ENCODE peak calls at places on chromosomes 1 and 21, in seven cellular contexts. K is mammary epithelial cell; A is naive thymus-derived CD4-positive, alpha-beta T cell; Q is CD8-positive, alpha-beta memory T cell; D is GM23338; F is upper lobe of right lung; O is psoas muscle. M is an unnamed sample.

GRCh38 chr1:230515451-230516145 is 89.5 kb upstream of the PGBD5 start:
- DNase-seq in K (no peak), A (no peak), Q (no peak), D (peak; percentile 61), F (no peak), O (no peak), M (no peak)

GRCh38 chr1:24932284-24932683 is 2.2 kb upstream of the RUNX3 start:
- DNase-seq in K (no peak), A (peak; percentile 75), Q (peak; percentile 48), D (peak; percentile 74), F (peak; percentile 78), O (no peak), M (peak; percentile 76)

GRCh38 chr1:219399446-219399845 is 213.5 kb downstream of the ZC3H11B start:
- DNase-seq in K (no peak), A (no peak), Q (no peak), D (no peak), F (no peak), O (no peak), M (no peak)

GRCh38 chr21:31873275-31873695 is 465 bp downstream of the HUNK start:
- DNase-seq in K (no peak), A (no peak), Q (no peak), D (peak; percentile 63), F (peak; percentile 70), O (no peak), M (no peak)

GRCh38 chr1:64483711-64484454 is 14.0 kb downstream of the CACHD1 start:
- DNase-seq in K (no peak), A (no peak), Q (no peak), D (peak; percentile 76), F (no peak), O (no peak), M (no peak)

GRCh38 chr1:171142081-171142450 is 43.0 kb upstream of the FMO2 start:
- DNase-seq in K (no peak), A (no peak), Q (no peak), D (no peak), F (no peak), O (peak; percentile 70), M (no peak)

GRCh38 chr21:37166733-37167132 is 93.7 kb downstream of the TTC3 start:
- DNase-seq in K (peak; percentile 21), A (no peak), Q (no peak), D (peak; percentile 72), F (no peak), O (no peak), M (peak; percentile 33)

GRCh38 chr1:205585835-205586785 is 45.7 kb downstream of the ELK4 start:
- DNase-seq in K (no peak), A (no peak), Q (no peak), D (no peak), F (peak; percentile 54), O (peak; percentile 45), M (no peak)

GRCh38 chr1:226520640-226521355 is 27.8 kb upstream of the STUM start:
- DNase-seq in K (no peak), A (no peak), Q (no peak), D (peak; percentile 68), F (no peak), O (no peak), M (no peak)

GRCh38 chr1:16980473-16981268 is at the start of gene MFAP2:
- DNase-seq in K (peak; percentile 9), A (no peak), Q (no peak), D (peak; percentile 78), F (no peak), O (no peak), M (no peak)

GRCh38 chr1:53412285-53413174 is 46.7 kb upstream of the DMRTB1 start:
- DNase-seq in K (no peak), A (no peak), Q (no peak), D (no peak), F (no peak), O (no peak), M (no peak)

GRCh38 chr1:42311138-42311537 is 23.9 kb downstream of the FOXJ3 start:
- DNase-seq in K (no peak), A (no peak), Q (no peak), D (no peak), F (no peak), O (no peak), M (no peak)

GRCh38 chr1:202291961-202292712 is 49.6 kb downstream of the UBE2T start:
- DNase-seq in K (peak; percentile 82), A (no peak), Q (no peak), D (no peak), F (no peak), O (no peak), M (no peak)

GRCh38 chr1:89670168-89670567 is 37.2 kb downstream of the LRRC8C start:
- DNase-seq in K (no peak), A (no peak), Q (no peak), D (no peak), F (no peak), O (no peak), M (peak; percentile 85)

GRCh38 chr21:17732306-17732705 is 86.8 kb downstream of the C21orf91 start:
- DNase-seq in K (peak; percentile 19), A (no peak), Q (no peak), D (no peak), F (no peak), O (no peak), M (no peak)

GRCh38 chr21:21200103-21200938 is 202.1 kb downstream of the NCAM2 start:
- DNase-seq in K (no peak), A (no peak), Q (no peak), D (no peak), F (no peak), O (peak; percentile 55), M (no peak)

GRCh38 chr1:206037521-206037920 is 13.8 kb upstream of the CTSE start:
- DNase-seq in K (no peak), A (no peak), Q (no peak), D (no peak), F (no peak), O (no peak), M (no peak)

GRCh38 chr1:43786975-43787374 is 79.6 kb downstream of the ST3GAL3 start:
- DNase-seq in K (no peak), A (no peak), Q (no peak), D (no peak), F (no peak), O (peak; percentile 62), M (no peak)

GRCh38 chr1:187621961-187622360 is 793.2 kb downstream of the PLA2G4A start:
- DNase-seq in K (peak; percentile 34), A (no peak), Q (no peak), D (no peak), F (no peak), O (no peak), M (no peak)

GRCh38 chr1:17596651-17597509 is 57.4 kb downstream of the ARHGEF10L start:
- DNase-seq in K (no peak), A (no peak), Q (no peak), D (no peak), F (peak; percentile 61), O (no peak), M (no peak)

GRCh38 chr1:70966018-70966638 is 81.5 kb downstream of the PTGER3 start:
- DNase-seq in K (peak; percentile 3), A (no peak), Q (no peak), D (peak; percentile 14), F (no peak), O (no peak), M (peak; percentile 31)

GRCh38 chr21:33078907-33079582 is 9.1 kb downstream of the OLIG1 start:
- DNase-seq in K (peak; percentile 82), A (no peak), Q (no peak), D (no peak), F (no peak), O (no peak), M (no peak)

GRCh38 chr1:204623365-204623893 is 62.1 kb downstream of the LRRN2 start:
- DNase-seq in K (peak; percentile 41), A (no peak), Q (no peak), D (no peak), F (no peak), O (no peak), M (no peak)

GRCh38 chr1:28580706-28581530 is 11.1 kb upstream of the RAB42 start:
- DNase-seq in K (peak; percentile 34), A (no peak), Q (peak; percentile 31), D (peak; percentile 34), F (peak; percentile 70), O (no peak), M (peak; percentile 83)

GRCh38 chr1:171173069-171173468 is 12.0 kb upstream of the FMO2 start:
- DNase-seq in K (no peak), A (no peak), Q (no peak), D (no peak), F (no peak), O (no peak), M (peak; percentile 59)

GRCh38 chr1:226985839-226986463 is 45.9 kb downstream of the COQ8A start:
- DNase-seq in K (no peak), A (no peak), Q (no peak), D (no peak), F (no peak), O (peak; percentile 74), M (no peak)

GRCh38 chr1:40315239-40315794 is 1.8 kb downstream of the COL9A2 start:
- DNase-seq in K (peak; percentile 80), A (peak; percentile 89), Q (peak; percentile 76), D (peak; percentile 90), F (peak; percentile 88), O (peak; percentile 85), M (peak; percentile 93)

GRCh38 chr1:40317394-40318074 is 448 bp upstream of the COL9A2 start:
- DNase-seq in K (no peak), A (no peak), Q (no peak), D (peak; percentile 44), F (no peak), O (no peak), M (no peak)

GRCh38 chr1:40314721-40315238 is 2.3 kb downstream of the COL9A2 start:
- DNase-seq in K (no peak), A (no peak), Q (no peak), D (peak; percentile 45), F (no peak), O (no peak), M (no peak)

GRCh38 chr1:40316595-40317393 is at the start of gene COL9A2:
- DNase-seq in K (no peak), A (peak; percentile 58), Q (peak; percentile 53), D (peak; percentile 55), F (no peak), O (no peak), M (peak; percentile 75)

GRCh38 chr1:40315795-40316594 is 1.1 kb downstream of the COL9A2 start:
- DNase-seq in K (no peak), A (peak; percentile 38), Q (no peak), D (peak; percentile 58), F (no peak), O (no peak), M (peak; percentile 24)
- H3K27ac ChIP-seq in K (no peak overlapping the region), A (peak overlapping the region; percentile 46), Q (no peak overlapping the region), D (no peak overlapping the region), F (no peak overlapping the region), O (no peak overlapping the region), M (no peak overlapping the region)

GRCh38 chr1:2049517-2050481 is at the start of gene PRKCZ:
- DNase-seq in K (peak; percentile 94), A (peak; percentile 96), Q (peak; percentile 92), D (peak; percentile 96), F (peak; percentile 98), O (peak; percentile 76), M (peak; percentile 94)
- H3K27ac ChIP-seq in K (peak within 1 kb of the TSS; percentile 50), A (peak within 1 kb of the TSS; percentile 70), Q (peak within 1 kb of the TSS; percentile 43), D (peak within 1 kb of the TSS; percentile 93), F (peak within 1 kb of the TSS; percentile 84), O (no peak within 1 kb of the TSS), M (no peak within 1 kb of the TSS)

GRCh38 chr1:168135116-168135981 is 1.4 kb downstream of the GPR161 start:
- DNase-seq in K (peak; percentile 40), A (no peak), Q (no peak), D (peak; percentile 58), F (no peak), O (no peak), M (no peak)
- H3K27ac ChIP-seq in K (no peak overlapping the region), A (no peak overlapping the region), Q (no peak overlapping the region), D (no peak overlapping the region), F (no peak overlapping the region), O (no peak overlapping the region), M (no peak overlapping the region)

GRCh38 chr1:30147188-30147587 is 576.2 kb downstream of the MATN1 start:
- DNase-seq in K (no peak), A (no peak), Q (no peak), D (no peak), F (no peak), O (no peak), M (no peak)
- H3K27ac ChIP-seq in K (no peak overlapping the region), A (no peak overlapping the region), Q (no peak overlapping the region), D (no peak overlapping the region), F (no peak overlapping the region), O (no peak overlapping the region), M (no peak overlapping the region)